ENCODE peak calls at places on chromosomes 4 and X, in ten cellular contexts. One of them, this sample, is unnamed.

GRCh38 chr4:65071532-65071931 is 598.8 kb downstream of the EPHA5 start:
- DNase-seq in HFF-Myc: no peak
- DNase-seq in fibroblast of pulmonary artery: no peak
- DNase-seq in adrenal gland: no peak
- DNase-seq in heart left ventricle: no peak
- DNase-seq in endodermal cell: no peak
- DNase-seq in endothelial cell of umbilical vein: no peak
- DNase-seq in Peyer's patch: no peak
- DNase-seq in psoas muscle: no peak
- DNase-seq in fibroblast of the aortic adventitia: no peak
- DNase-seq in this sample: no peak

GRCh38 chrX:16882188-16882587 is 12.0 kb upstream of the RBBP7 start:
- DNase-seq in Peyer's patch: peak; percentile 68
- DNase-seq in HFF-Myc: no peak
- DNase-seq in fibroblast of the aortic adventitia: peak; percentile 27
- DNase-seq in fibroblast of pulmonary artery: peak; percentile 41
- DNase-seq in adrenal gland: peak; percentile 56
- DNase-seq in psoas muscle: peak; percentile 68
- DNase-seq in endodermal cell: peak; percentile 44
- DNase-seq in heart left ventricle: no peak
- DNase-seq in endothelial cell of umbilical vein: peak; percentile 17
- DNase-seq in this sample: no peak

GRCh38 chr4:22552802-22553201 is 36.9 kb upstream of the ADGRA3 start:
- DNase-seq in fibroblast of pulmonary artery: no peak
- DNase-seq in Peyer's patch: no peak
- DNase-seq in fibroblast of the aortic adventitia: no peak
- DNase-seq in endothelial cell of umbilical vein: no peak
- DNase-seq in psoas muscle: no peak
- DNase-seq in adrenal gland: no peak
- DNase-seq in heart left ventricle: no peak
- DNase-seq in HFF-Myc: no peak
- DNase-seq in endodermal cell: no peak
- DNase-seq in this sample: no peak

GRCh38 chrX:39479856-39480255 is 617.9 kb downstream of the BCOR start:
- DNase-seq in endodermal cell: no peak
- DNase-seq in fibroblast of pulmonary artery: no peak
- DNase-seq in Peyer's patch: no peak
- DNase-seq in fibroblast of the aortic adventitia: no peak
- DNase-seq in heart left ventricle: no peak
- DNase-seq in adrenal gland: no peak
- DNase-seq in psoas muscle: no peak
- DNase-seq in HFF-Myc: no peak
- DNase-seq in endothelial cell of umbilical vein: no peak
- DNase-seq in this sample: no peak

GRCh38 chr4:139603576-139604387 is 47.8 kb upstream of the SETD7 start:
- DNase-seq in endothelial cell of umbilical vein: peak; percentile 61
- DNase-seq in endodermal cell: peak; percentile 85
- DNase-seq in HFF-Myc: peak; percentile 46
- DNase-seq in psoas muscle: no peak
- DNase-seq in fibroblast of pulmonary artery: peak; percentile 76
- DNase-seq in adrenal gland: peak; percentile 33
- DNase-seq in fibroblast of the aortic adventitia: peak; percentile 73
- DNase-seq in heart left ventricle: no peak
- DNase-seq in Peyer's patch: peak; percentile 57
- DNase-seq in this sample: peak; percentile 67

GRCh38 chr4:24794111-24794860 is 1.1 kb upstream of the SOD3 start:
- DNase-seq in fibroblast of pulmonary artery: peak; percentile 66
- DNase-seq in adrenal gland: peak; percentile 54
- DNase-seq in fibroblast of the aortic adventitia: peak; percentile 79
- DNase-seq in endodermal cell: peak; percentile 64
- DNase-seq in psoas muscle: peak; percentile 60
- DNase-seq in heart left ventricle: no peak
- DNase-seq in Peyer's patch: no peak
- DNase-seq in HFF-Myc: no peak
- DNase-seq in endothelial cell of umbilical vein: no peak
- DNase-seq in this sample: peak; percentile 88

GRCh38 chr4:6893449-6894085 is 16.1 kb upstream of the TBC1D14 start:
- DNase-seq in heart left ventricle: no peak
- DNase-seq in fibroblast of pulmonary artery: no peak
- DNase-seq in endodermal cell: no peak
- DNase-seq in fibroblast of the aortic adventitia: peak; percentile 29
- DNase-seq in endothelial cell of umbilical vein: no peak
- DNase-seq in HFF-Myc: no peak
- DNase-seq in Peyer's patch: peak; percentile 85
- DNase-seq in adrenal gland: no peak
- DNase-seq in psoas muscle: no peak
- DNase-seq in this sample: peak; percentile 46

GRCh38 chrX:3663576-3664290 is 49.7 kb downstream of the PRKX start:
- DNase-seq in adrenal gland: peak; percentile 41
- DNase-seq in endothelial cell of umbilical vein: no peak
- DNase-seq in fibroblast of pulmonary artery: no peak
- DNase-seq in psoas muscle: peak; percentile 52
- DNase-seq in endodermal cell: no peak
- DNase-seq in fibroblast of the aortic adventitia: no peak
- DNase-seq in Peyer's patch: peak; percentile 62
- DNase-seq in HFF-Myc: no peak
- DNase-seq in heart left ventricle: no peak
- DNase-seq in this sample: no peak

GRCh38 chr4:127685292-127685691 is 44.9 kb upstream of the SLC25A31 start:
- DNase-seq in HFF-Myc: no peak
- DNase-seq in adrenal gland: no peak
- DNase-seq in endodermal cell: no peak
- DNase-seq in Peyer's patch: no peak
- DNase-seq in endothelial cell of umbilical vein: peak; percentile 17
- DNase-seq in psoas muscle: no peak
- DNase-seq in fibroblast of the aortic adventitia: peak; percentile 23
- DNase-seq in heart left ventricle: no peak
- DNase-seq in fibroblast of pulmonary artery: peak; percentile 41
- DNase-seq in this sample: no peak

GRCh38 chr4:123248260-123248659 is 148.3 kb upstream of the SPRY1 start:
- DNase-seq in heart left ventricle: no peak
- DNase-seq in psoas muscle: no peak
- DNase-seq in endothelial cell of umbilical vein: no peak
- DNase-seq in Peyer's patch: no peak
- DNase-seq in fibroblast of the aortic adventitia: peak; percentile 44
- DNase-seq in HFF-Myc: no peak
- DNase-seq in adrenal gland: no peak
- DNase-seq in endodermal cell: no peak
- DNase-seq in fibroblast of pulmonary artery: peak; percentile 56
- DNase-seq in this sample: peak; percentile 76

GRCh38 chrX:137600769-137601168 is 34.8 kb downstream of the ZIC3 start:
- DNase-seq in HFF-Myc: no peak
- DNase-seq in endothelial cell of umbilical vein: no peak
- DNase-seq in heart left ventricle: no peak
- DNase-seq in psoas muscle: no peak
- DNase-seq in adrenal gland: no peak
- DNase-seq in Peyer's patch: no peak
- DNase-seq in endodermal cell: no peak
- DNase-seq in fibroblast of the aortic adventitia: no peak
- DNase-seq in fibroblast of pulmonary artery: no peak
- DNase-seq in this sample: no peak

GRCh38 chr4:153267013-153267412 is 62.8 kb downstream of the TRIM2 start:
- DNase-seq in psoas muscle: no peak
- DNase-seq in HFF-Myc: no peak
- DNase-seq in heart left ventricle: no peak
- DNase-seq in fibroblast of the aortic adventitia: no peak
- DNase-seq in Peyer's patch: no peak
- DNase-seq in endothelial cell of umbilical vein: peak; percentile 65
- DNase-seq in adrenal gland: no peak
- DNase-seq in fibroblast of pulmonary artery: peak; percentile 33
- DNase-seq in endodermal cell: no peak
- DNase-seq in this sample: no peak

DNA sequence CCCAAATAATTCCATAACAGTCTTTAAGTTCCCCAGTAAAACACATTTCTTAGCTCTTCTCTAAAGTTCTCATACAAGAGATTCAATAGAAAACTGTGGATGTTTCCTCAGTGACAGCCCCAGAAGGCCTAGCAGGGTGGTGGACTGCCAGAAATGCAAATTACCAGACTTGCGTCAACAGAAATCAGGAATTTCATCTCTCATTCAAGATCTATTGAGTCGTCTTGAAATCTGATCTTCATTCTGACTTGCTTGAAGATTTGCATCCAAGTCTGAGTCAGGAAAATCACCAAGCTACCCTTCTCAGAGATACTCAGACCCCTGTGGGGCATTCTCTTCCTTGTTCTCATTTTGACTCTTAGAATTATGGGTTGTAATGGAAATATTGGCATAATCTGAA is 68.9 kb upstream of the NDP start:
- DNase-seq in adrenal gland: no peak
- DNase-seq in endothelial cell of umbilical vein: no peak
- DNase-seq in endodermal cell: no peak
- DNase-seq in Peyer's patch: no peak
- DNase-seq in psoas muscle: no peak
- DNase-seq in fibroblast of the aortic adventitia: no peak
- DNase-seq in heart left ventricle: no peak
- DNase-seq in HFF-Myc: no peak
- DNase-seq in fibroblast of pulmonary artery: no peak
- DNase-seq in this sample: no peak
- TF ChIP-seq CTCF in adrenal gland: no peak
- TF ChIP-seq CTCF in endothelial cell of umbilical vein: no peak
- TF ChIP-seq CTCF in endodermal cell: no peak
- TF ChIP-seq CTCF in Peyer's patch: no peak
- TF ChIP-seq CTCF in psoas muscle: no peak
- TF ChIP-seq CTCF in fibroblast of the aortic adventitia: no peak
- TF ChIP-seq CTCF in heart left ventricle: no peak
- TF ChIP-seq CTCF in HFF-Myc: no peak
- TF ChIP-seq CTCF in fibroblast of pulmonary artery: no peak
- TF ChIP-seq CTCF in this sample: no peak

GRCh38 chr4:78778530-78778929 is 2.4 kb downstream of the BMP2K start:
- DNase-seq in fibroblast of pulmonary artery: no peak
- DNase-seq in psoas muscle: no peak
- DNase-seq in Peyer's patch: no peak
- DNase-seq in adrenal gland: no peak
- DNase-seq in HFF-Myc: no peak
- DNase-seq in endothelial cell of umbilical vein: no peak
- DNase-seq in heart left ventricle: no peak
- DNase-seq in fibroblast of the aortic adventitia: no peak
- DNase-seq in endodermal cell: no peak
- DNase-seq in this sample: no peak
- H3K4me3 ChIP-seq in fibroblast of pulmonary artery: peak overlapping the region; percentile 88
- H3K4me3 ChIP-seq in psoas muscle: peak overlapping the region; percentile 90
- H3K4me3 ChIP-seq in Peyer's patch: no peak overlapping the region
- H3K4me3 ChIP-seq in adrenal gland: peak overlapping the region; percentile 96
- H3K4me3 ChIP-seq in HFF-Myc: peak overlapping the region; percentile 63
- H3K4me3 ChIP-seq in endothelial cell of umbilical vein: peak overlapping the region; percentile 22
- H3K4me3 ChIP-seq in heart left ventricle: peak overlapping the region; percentile 85
- H3K4me3 ChIP-seq in fibroblast of the aortic adventitia: peak overlapping the region; percentile 92
- H3K4me3 ChIP-seq in endodermal cell: peak overlapping the region; percentile 95
- H3K4me3 ChIP-seq in this sample: peak overlapping the region; percentile 90

DNA sequence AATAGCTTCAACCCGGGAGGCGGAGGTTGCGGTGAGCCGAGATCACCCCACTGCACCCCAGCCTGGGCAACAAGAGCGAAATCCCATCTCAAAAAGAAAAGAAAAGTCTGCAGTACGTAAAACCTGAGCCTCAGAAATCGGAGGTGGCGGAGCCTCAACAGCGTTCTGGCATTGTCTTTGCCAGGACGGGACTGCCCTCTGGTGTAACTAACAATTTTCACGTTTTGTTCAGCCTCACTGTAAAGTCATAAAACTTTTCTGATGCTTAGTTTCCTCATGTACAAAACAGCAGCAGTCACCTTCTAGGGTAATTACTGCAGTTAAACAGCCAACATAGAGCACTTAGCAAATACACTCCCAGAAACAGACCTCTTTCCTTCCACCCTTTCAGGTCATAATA is 121.7 kb downstream of the RBM47 start:
- DNase-seq in HFF-Myc: no peak
- DNase-seq in endothelial cell of umbilical vein: no peak
- DNase-seq in adrenal gland: no peak
- DNase-seq in Peyer's patch: peak; percentile 66
- DNase-seq in psoas muscle: no peak
- DNase-seq in endodermal cell: no peak
- DNase-seq in fibroblast of pulmonary artery: no peak
- DNase-seq in heart left ventricle: no peak
- DNase-seq in fibroblast of the aortic adventitia: no peak
- DNase-seq in this sample: no peak
- TF ChIP-seq CTCF in HFF-Myc: no peak
- TF ChIP-seq CTCF in endothelial cell of umbilical vein: no peak
- TF ChIP-seq CTCF in adrenal gland: no peak
- TF ChIP-seq CTCF in Peyer's patch: no peak
- TF ChIP-seq CTCF in psoas muscle: no peak
- TF ChIP-seq CTCF in endodermal cell: peak; percentile 21
- TF ChIP-seq CTCF in fibroblast of pulmonary artery: no peak
- TF ChIP-seq CTCF in heart left ventricle: no peak
- TF ChIP-seq CTCF in fibroblast of the aortic adventitia: no peak
- TF ChIP-seq CTCF in this sample: no peak

GRCh38 chrX:67614414-67614813 is 70.6 kb downstream of the AR start:
- DNase-seq in psoas muscle: no peak
- DNase-seq in adrenal gland: no peak
- DNase-seq in endothelial cell of umbilical vein: no peak
- DNase-seq in endodermal cell: no peak
- DNase-seq in heart left ventricle: no peak
- DNase-seq in fibroblast of pulmonary artery: peak; percentile 70
- DNase-seq in fibroblast of the aortic adventitia: peak; percentile 65
- DNase-seq in Peyer's patch: no peak
- DNase-seq in HFF-Myc: no peak
- DNase-seq in this sample: peak; percentile 66

GRCh38 chrX:67614006-67614405 is 70.2 kb downstream of the AR start:
- DNase-seq in fibroblast of the aortic adventitia: peak; percentile 57
- DNase-seq in adrenal gland: no peak
- DNase-seq in Peyer's patch: no peak
- DNase-seq in HFF-Myc: no peak
- DNase-seq in psoas muscle: no peak
- DNase-seq in heart left ventricle: no peak
- DNase-seq in endodermal cell: no peak
- DNase-seq in fibroblast of pulmonary artery: no peak
- DNase-seq in endothelial cell of umbilical vein: peak; percentile 86
- DNase-seq in this sample: no peak

GRCh38 chrX:67622053-67622452 is 78.2 kb downstream of the AR start:
- DNase-seq in endothelial cell of umbilical vein: no peak
- DNase-seq in adrenal gland: no peak
- DNase-seq in Peyer's patch: no peak
- DNase-seq in psoas muscle: no peak
- DNase-seq in heart left ventricle: no peak
- DNase-seq in fibroblast of pulmonary artery: no peak
- DNase-seq in fibroblast of the aortic adventitia: no peak
- DNase-seq in endodermal cell: no peak
- DNase-seq in HFF-Myc: no peak
- DNase-seq in this sample: peak; percentile 23

GRCh38 chrX:67624324-67624723 is 80.5 kb downstream of the AR start:
- DNase-seq in psoas muscle: no peak
- DNase-seq in HFF-Myc: no peak
- DNase-seq in endodermal cell: no peak
- DNase-seq in fibroblast of the aortic adventitia: no peak
- DNase-seq in adrenal gland: no peak
- DNase-seq in fibroblast of pulmonary artery: no peak
- DNase-seq in heart left ventricle: no peak
- DNase-seq in Peyer's patch: no peak
- DNase-seq in endothelial cell of umbilical vein: no peak
- DNase-seq in this sample: no peak

DNA sequence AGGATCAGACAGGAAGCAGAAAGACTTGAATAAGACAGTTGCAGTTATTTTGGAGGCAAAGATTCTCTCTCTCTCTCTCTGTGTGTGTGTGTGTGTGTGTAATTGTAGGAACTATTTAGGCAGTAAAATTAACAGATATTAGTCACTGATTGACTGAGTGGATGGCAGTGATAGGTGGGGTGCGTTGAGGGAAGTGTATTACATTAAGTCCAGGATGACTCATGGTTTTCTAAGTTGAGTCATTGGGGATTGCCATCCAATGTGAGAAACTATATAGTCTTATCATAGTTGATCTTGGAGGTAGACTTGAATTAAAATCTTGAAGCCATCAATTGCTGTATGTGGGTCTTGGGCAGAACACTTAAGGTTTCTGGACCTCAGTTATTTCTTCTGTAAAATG is 75.4 kb downstream of the AR start:
- DNase-seq in HFF-Myc: peak; percentile 57
- DNase-seq in adrenal gland: no peak
- DNase-seq in endothelial cell of umbilical vein: peak; percentile 66
- DNase-seq in fibroblast of pulmonary artery: peak; percentile 38
- DNase-seq in psoas muscle: no peak
- DNase-seq in Peyer's patch: no peak
- DNase-seq in endodermal cell: no peak
- DNase-seq in heart left ventricle: no peak
- DNase-seq in fibroblast of the aortic adventitia: peak; percentile 67
- DNase-seq in this sample: peak; percentile 55
- H3K4me3 ChIP-seq in HFF-Myc: no peak overlapping the region
- H3K4me3 ChIP-seq in adrenal gland: no peak overlapping the region
- H3K4me3 ChIP-seq in endothelial cell of umbilical vein: no peak overlapping the region
- H3K4me3 ChIP-seq in fibroblast of pulmonary artery: no peak overlapping the region
- H3K4me3 ChIP-seq in psoas muscle: no peak overlapping the region
- H3K4me3 ChIP-seq in Peyer's patch: no peak overlapping the region
- H3K4me3 ChIP-seq in endodermal cell: no peak overlapping the region
- H3K4me3 ChIP-seq in heart left ventricle: no peak overlapping the region
- H3K4me3 ChIP-seq in fibroblast of the aortic adventitia: no peak overlapping the region
- H3K4me3 ChIP-seq in this sample: no peak overlapping the region

This sample was measured in AG10803.